ENCODE peak calls at places on chromosome 22, in five cellular contexts. One of them, this sample, is unnamed.
A peak's percentile ranks its signal among the peaks of the same experiment; 100 is the strongest.

GRCh38 chr22:48954781-48955311 is 872.8 kb downstream of the BRD1 start:
- DNase-seq in heart right ventricle: no peak
- DNase-seq in ovary: no peak
- DNase-seq in tibial nerve: no peak
- DNase-seq in iPS DF 6.9: no peak
- DNase-seq in this sample: no peak

GRCh38 chr22:38017272-38017920 is 33.0 kb upstream of the SOX10 start:
- DNase-seq in tibial nerve: peak; percentile 75
- DNase-seq in iPS DF 6.9: no peak
- DNase-seq in heart right ventricle: peak; percentile 83
- DNase-seq in ovary: peak; percentile 84
- DNase-seq in this sample: peak; percentile 29

GRCh38 chr22:27197618-27198017 is 540.2 kb downstream of the MIAT start:
- DNase-seq in tibial nerve: no peak
- DNase-seq in ovary: no peak
- DNase-seq in iPS DF 6.9: no peak
- DNase-seq in heart right ventricle: no peak
- DNase-seq in this sample: no peak

GRCh38 chr22:38467904-38468760 is at the start of gene KDELR3:
- DNase-seq in heart right ventricle: peak; percentile 70
- DNase-seq in iPS DF 6.9: no peak
- DNase-seq in tibial nerve: peak; percentile 49
- DNase-seq in ovary: peak; percentile 70
- DNase-seq in this sample: peak; percentile 51

GRCh38 chr22:18082467-18082866 is 4.7 kb downstream of the PEX26 start:
- DNase-seq in tibial nerve: no peak
- DNase-seq in ovary: no peak
- DNase-seq in heart right ventricle: no peak
- DNase-seq in iPS DF 6.9: no peak
- DNase-seq in this sample: no peak

GRCh38 chr22:35301370-35301874 is 1.7 kb downstream of the TOM1 start:
- DNase-seq in iPS DF 6.9: no peak
- DNase-seq in tibial nerve: no peak
- DNase-seq in heart right ventricle: no peak
- DNase-seq in ovary: no peak
- DNase-seq in this sample: no peak

GRCh38 chr22:25091449-25091848 is 108.2 kb upstream of the CRYBB3 start:
- DNase-seq in heart right ventricle: no peak
- DNase-seq in tibial nerve: no peak
- DNase-seq in iPS DF 6.9: no peak
- DNase-seq in ovary: no peak
- DNase-seq in this sample: no peak

GRCh38 chr22:30320021-30320556 is 6.7 kb downstream of the TBC1D10A start:
- DNase-seq in heart right ventricle: no peak
- DNase-seq in ovary: no peak
- DNase-seq in iPS DF 6.9: no peak
- DNase-seq in tibial nerve: no peak
- DNase-seq in this sample: no peak

GRCh38 chr22:25853902-25854301 is 111.9 kb downstream of the MYO18B start:
- DNase-seq in heart right ventricle: no peak
- DNase-seq in ovary: no peak
- DNase-seq in tibial nerve: no peak
- DNase-seq in iPS DF 6.9: no peak
- DNase-seq in this sample: no peak

GRCh38 chr22:48227341-48228018 is 1465.0 kb downstream of the TBC1D22A start:
- DNase-seq in heart right ventricle: no peak
- DNase-seq in tibial nerve: no peak
- DNase-seq in ovary: no peak
- DNase-seq in iPS DF 6.9: no peak
- DNase-seq in this sample: no peak

GRCh38 chr22:24302591-24302990 is 32.0 kb downstream of the SPECC1L start:
- DNase-seq in heart right ventricle: no peak
- DNase-seq in ovary: no peak
- DNase-seq in iPS DF 6.9: no peak
- DNase-seq in tibial nerve: no peak
- DNase-seq in this sample: no peak

GRCh38 chr22:28048529-28048928 is 129.5 kb upstream of the PITPNB start:
- DNase-seq in tibial nerve: no peak
- DNase-seq in ovary: no peak
- DNase-seq in heart right ventricle: no peak
- DNase-seq in iPS DF 6.9: no peak
- DNase-seq in this sample: no peak

GRCh38 chr22:38267086-38267485 is 5.7 kb downstream of the TMEM184B start:
- DNase-seq in heart right ventricle: peak; percentile 87
- DNase-seq in iPS DF 6.9: no peak
- DNase-seq in tibial nerve: no peak
- DNase-seq in ovary: no peak
- DNase-seq in this sample: no peak

GRCh38 chr22:40123387-40123786 is 54.3 kb upstream of the TNRC6B start:
- DNase-seq in tibial nerve: no peak
- DNase-seq in heart right ventricle: peak; percentile 29
- DNase-seq in iPS DF 6.9: no peak
- DNase-seq in ovary: no peak
- DNase-seq in this sample: no peak

GRCh38 chr22:28254396-28254795 is 335.3 kb upstream of the PITPNB start:
- DNase-seq in tibial nerve: no peak
- DNase-seq in iPS DF 6.9: no peak
- DNase-seq in ovary: no peak
- DNase-seq in heart right ventricle: no peak
- DNase-seq in this sample: no peak

GRCh38 chr22:40634119-40634903 is 2.2 kb downstream of the MRTFA start:
- DNase-seq in iPS DF 6.9: no peak
- DNase-seq in ovary: no peak
- DNase-seq in heart right ventricle: no peak
- DNase-seq in tibial nerve: no peak
- DNase-seq in this sample: no peak

GRCh38 chr22:29004647-29005371 is 56.8 kb downstream of the C22orf31 start:
- DNase-seq in ovary: peak; percentile 44
- DNase-seq in heart right ventricle: peak; percentile 20
- DNase-seq in tibial nerve: no peak
- DNase-seq in iPS DF 6.9: peak; percentile 47
- DNase-seq in this sample: no peak

GRCh38 chr22:27107824-27108223 is 450.4 kb downstream of the MIAT start:
- DNase-seq in tibial nerve: peak; percentile 50
- DNase-seq in iPS DF 6.9: no peak
- DNase-seq in ovary: peak; percentile 77
- DNase-seq in heart right ventricle: peak; percentile 27
- DNase-seq in this sample: peak; percentile 79

GRCh38 chr22:27299181-27300085 is 502.1 kb downstream of the MN1 start:
- DNase-seq in ovary: no peak
- DNase-seq in tibial nerve: no peak
- DNase-seq in iPS DF 6.9: no peak
- DNase-seq in heart right ventricle: no peak
- DNase-seq in this sample: no peak

GRCh38 chr22:25013634-25014033 is 61.1 kb downstream of the KIAA1671 start:
- DNase-seq in ovary: no peak
- DNase-seq in iPS DF 6.9: no peak
- DNase-seq in tibial nerve: no peak
- DNase-seq in heart right ventricle: peak; percentile 55
- DNase-seq in this sample: no peak

GRCh38 chr22:48222742-48223487 is 1460.5 kb downstream of the TBC1D22A start:
- DNase-seq in ovary: no peak
- DNase-seq in tibial nerve: no peak
- DNase-seq in heart right ventricle: no peak
- DNase-seq in iPS DF 6.9: no peak
- DNase-seq in this sample: no peak

GRCh38 chr22:17753401-17753989 is 20.8 kb downstream of the BID start:
- DNase-seq in iPS DF 6.9: no peak
- DNase-seq in tibial nerve: no peak
- DNase-seq in heart right ventricle: no peak
- DNase-seq in ovary: no peak
- DNase-seq in this sample: no peak

GRCh38 chr22:36334081-36334831 is 53.5 kb downstream of the MYH9 start:
- DNase-seq in tibial nerve: no peak
- DNase-seq in iPS DF 6.9: no peak
- DNase-seq in ovary: no peak
- DNase-seq in heart right ventricle: no peak
- DNase-seq in this sample: no peak
- H3K4me1 ChIP-seq in tibial nerve: peaks cover 100% of the 10 kb centered on the region
- H3K4me1 ChIP-seq in iPS DF 6.9: peaks cover 14% of the 10 kb centered on the region
- H3K4me1 ChIP-seq in ovary: peaks cover 36% of the 10 kb centered on the region
- H3K4me1 ChIP-seq in heart right ventricle: peaks cover 100% of the 10 kb centered on the region
- H3K4me1 ChIP-seq in this sample: peaks cover 60% of the 10 kb centered on the region

GRCh38 chr22:23243859-23244689 is 63.8 kb downstream of the BCR start:
- DNase-seq in tibial nerve: no peak
- DNase-seq in iPS DF 6.9: no peak
- DNase-seq in ovary: no peak
- DNase-seq in heart right ventricle: no peak
- DNase-seq in this sample: no peak
- H3K4me1 ChIP-seq in tibial nerve: peaks cover 83% of the 10 kb centered on the region
- H3K4me1 ChIP-seq in iPS DF 6.9: peaks cover 25% of the 10 kb centered on the region
- H3K4me1 ChIP-seq in ovary: peaks cover 2% of the 10 kb centered on the region
- H3K4me1 ChIP-seq in heart right ventricle: peaks cover 6% of the 10 kb centered on the region
- H3K4me1 ChIP-seq in this sample: peaks cover 69% of the 10 kb centered on the region

GRCh38 chr22:20256562-20257473 is 11.3 kb downstream of the RTN4R start:
- DNase-seq in tibial nerve: no peak
- DNase-seq in iPS DF 6.9: no peak
- DNase-seq in ovary: no peak
- DNase-seq in heart right ventricle: no peak
- DNase-seq in this sample: no peak

GRCh38 chr22:20257474-20258299 is 10.4 kb downstream of the RTN4R start:
- DNase-seq in tibial nerve: no peak
- DNase-seq in ovary: no peak
- DNase-seq in iPS DF 6.9: no peak
- DNase-seq in heart right ventricle: no peak
- DNase-seq in this sample: no peak

GRCh38 chr22:20258584-20259335 is 9.4 kb downstream of the RTN4R start:
- DNase-seq in heart right ventricle: no peak
- DNase-seq in iPS DF 6.9: no peak
- DNase-seq in tibial nerve: no peak
- DNase-seq in ovary: no peak
- DNase-seq in this sample: no peak

GRCh38 chr22:20254975-20255946 is 12.9 kb downstream of the RTN4R start:
- DNase-seq in ovary: no peak
- DNase-seq in tibial nerve: no peak
- DNase-seq in iPS DF 6.9: no peak
- DNase-seq in heart right ventricle: no peak
- DNase-seq in this sample: no peak

GRCh38 chr22:20256042-20256441 is 12.1 kb downstream of the RTN4R start:
- DNase-seq in tibial nerve: no peak
- DNase-seq in heart right ventricle: no peak
- DNase-seq in ovary: no peak
- DNase-seq in iPS DF 6.9: no peak
- DNase-seq in this sample: no peak
- H3K4me1 ChIP-seq in tibial nerve: no peaks in the 10 kb centered on the region
- H3K4me1 ChIP-seq in heart right ventricle: no peaks in the 10 kb centered on the region
- H3K4me1 ChIP-seq in ovary: no peaks in the 10 kb centered on the region
- H3K4me1 ChIP-seq in iPS DF 6.9: no peaks in the 10 kb centered on the region
- H3K4me1 ChIP-seq in this sample: no peaks in the 10 kb centered on the region

GRCh38 chr22:42938976-42939375 is 76.0 kb downstream of the PACSIN2 start:
- DNase-seq in heart right ventricle: no peak
- DNase-seq in iPS DF 6.9: no peak
- DNase-seq in ovary: no peak
- DNase-seq in tibial nerve: no peak
- DNase-seq in this sample: no peak

GRCh38 chr22:42938449-42938848 is 76.5 kb downstream of the PACSIN2 start:
- DNase-seq in iPS DF 6.9: no peak
- DNase-seq in tibial nerve: no peak
- DNase-seq in heart right ventricle: no peak
- DNase-seq in ovary: no peak
- DNase-seq in this sample: no peak

GRCh38 chr22:42939941-42940653 is 74.9 kb downstream of the PACSIN2 start:
- DNase-seq in ovary: no peak
- DNase-seq in tibial nerve: no peak
- DNase-seq in iPS DF 6.9: no peak
- DNase-seq in heart right ventricle: no peak
- DNase-seq in this sample: no peak

GRCh38 chr22:42939451-42939881 is 75.5 kb downstream of the PACSIN2 start:
- DNase-seq in iPS DF 6.9: no peak
- DNase-seq in ovary: no peak
- DNase-seq in heart right ventricle: no peak
- DNase-seq in tibial nerve: no peak
- DNase-seq in this sample: no peak

DNA sequence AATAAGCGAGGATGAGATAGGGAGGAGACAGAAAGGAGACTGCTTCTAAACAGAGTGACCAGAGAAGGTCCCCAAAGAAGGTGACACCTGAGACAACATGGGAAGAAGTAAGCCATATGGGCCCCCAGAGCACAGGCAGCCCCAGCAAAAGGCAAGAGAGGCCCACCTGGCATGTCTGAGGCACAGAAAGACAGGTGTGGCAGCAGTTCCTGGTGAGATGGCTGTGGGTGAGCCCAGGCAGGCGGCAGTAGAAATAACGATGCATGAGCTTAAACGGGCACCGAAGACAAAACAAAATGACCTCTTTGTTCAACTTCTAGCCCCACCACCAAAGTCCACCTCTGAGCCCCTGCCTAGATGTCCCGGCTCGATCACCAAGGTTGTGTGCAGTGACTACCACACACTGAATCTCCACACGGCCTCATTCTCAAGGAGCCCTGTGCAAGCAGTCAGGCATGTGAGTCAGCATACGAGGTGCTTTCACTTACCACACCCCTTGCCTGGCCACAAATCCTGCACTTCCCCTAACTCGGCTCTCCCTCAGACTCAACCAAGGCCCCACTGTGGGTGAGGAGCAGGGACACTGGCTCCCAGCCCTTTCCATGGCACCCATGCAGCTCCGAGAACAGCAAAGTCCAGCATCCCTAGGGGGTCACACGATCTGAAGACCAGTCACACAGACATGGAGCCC is 77.6 kb downstream of the PACSIN2 start:
- DNase-seq in tibial nerve: no peak
- DNase-seq in iPS DF 6.9: no peak
- DNase-seq in ovary: no peak
- DNase-seq in heart right ventricle: no peak
- DNase-seq in this sample: peak; percentile 51
- H3K4me1 ChIP-seq in tibial nerve: peaks cover 89% of the 10 kb centered on the region
- H3K4me1 ChIP-seq in iPS DF 6.9: peaks cover 6% of the 10 kb centered on the region
- H3K4me1 ChIP-seq in ovary: peaks cover 23% of the 10 kb centered on the region
- H3K4me1 ChIP-seq in heart right ventricle: peaks cover 78% of the 10 kb centered on the region
- H3K4me1 ChIP-seq in this sample: peaks cover 30% of the 10 kb centered on the region

GRCh38 chr22:50523806-50524663 is 1.4 kb downstream of the SCO2 start:
- DNase-seq in tibial nerve: no peak
- DNase-seq in heart right ventricle: no peak
- DNase-seq in ovary: no peak
- DNase-seq in iPS DF 6.9: no peak
- DNase-seq in this sample: peak; percentile 13
- H3K4me1 ChIP-seq in tibial nerve: peaks cover 45% of the 10 kb centered on the region
- H3K4me1 ChIP-seq in heart right ventricle: peaks cover 12% of the 10 kb centered on the region
- H3K4me1 ChIP-seq in ovary: peaks cover 12% of the 10 kb centered on the region
- H3K4me1 ChIP-seq in iPS DF 6.9: peaks cover 9% of the 10 kb centered on the region
- H3K4me1 ChIP-seq in this sample: peaks cover 4% of the 10 kb centered on the region